ENCODE peak calls at places on chromosomes 3 and 15, in five cellular contexts. One of them, this sample, is unnamed.
A peak's percentile ranks its signal among the peaks of the same experiment; 100 is the strongest.

GRCh38 chr15:99486371-99487336 is 79.1 kb upstream of the MEF2A start:
- DNase-seq in H9: peak; percentile 51
- DNase-seq in neuronal stem cell: peak; percentile 15
- DNase-seq in mesenchymal stem cell: peak; percentile 84
- DNase-seq in H1: no peak
- DNase-seq in this sample: no peak

GRCh38 chr3:52606373-52607085 is 70.1 kb downstream of the UQCC5 start:
- DNase-seq in H9: no peak
- DNase-seq in neuronal stem cell: no peak
- DNase-seq in mesenchymal stem cell: peak; percentile 22
- DNase-seq in H1: no peak
- DNase-seq in this sample: peak; percentile 76

GRCh38 chr3:172776049-172776717 is 25.7 kb downstream of the ECT2 start:
- DNase-seq in H9: no peak
- DNase-seq in neuronal stem cell: no peak
- DNase-seq in mesenchymal stem cell: peak; percentile 48
- DNase-seq in H1: no peak
- DNase-seq in this sample: no peak

GRCh38 chr15:34973512-34973911 is 4.0 kb upstream of the AQR start:
- DNase-seq in H9: no peak
- DNase-seq in neuronal stem cell: no peak
- DNase-seq in mesenchymal stem cell: no peak
- DNase-seq in H1: no peak
- DNase-seq in this sample: no peak

GRCh38 chr15:86634146-86634545 is 554.5 kb downstream of the AGBL1 start:
- DNase-seq in H9: no peak
- DNase-seq in neuronal stem cell: no peak
- DNase-seq in mesenchymal stem cell: no peak
- DNase-seq in H1: no peak
- DNase-seq in this sample: no peak

GRCh38 chr15:44662478-44663409 is 718 bp downstream of the SPG11 start:
- DNase-seq in H9: peak; percentile 59
- DNase-seq in neuronal stem cell: no peak
- DNase-seq in mesenchymal stem cell: peak; percentile 72
- DNase-seq in H1: no peak
- DNase-seq in this sample: peak; percentile 56

GRCh38 chr3:14405886-14406238 is 3.5 kb downstream of the SLC6A6 start:
- DNase-seq in H9: no peak
- DNase-seq in neuronal stem cell: no peak
- DNase-seq in mesenchymal stem cell: no peak
- DNase-seq in H1: no peak
- DNase-seq in this sample: no peak

GRCh38 chr3:53109190-53109589 is 21.0 kb downstream of the RFT1 start:
- DNase-seq in H9: no peak
- DNase-seq in neuronal stem cell: no peak
- DNase-seq in mesenchymal stem cell: peak; percentile 6
- DNase-seq in H1: no peak
- DNase-seq in this sample: peak; percentile 82

GRCh38 chr15:35596261-35596660 is 50.3 kb upstream of the DPH6 start:
- DNase-seq in H9: no peak
- DNase-seq in neuronal stem cell: no peak
- DNase-seq in mesenchymal stem cell: peak; percentile 17
- DNase-seq in H1: no peak
- DNase-seq in this sample: no peak

GRCh38 chr3:64530434-64531049 is 157.3 kb downstream of the ADAMTS9 start:
- DNase-seq in H9: peak; percentile 69
- DNase-seq in neuronal stem cell: peak; percentile 63
- DNase-seq in mesenchymal stem cell: peak; percentile 61
- DNase-seq in H1: peak; percentile 13
- DNase-seq in this sample: peak; percentile 61

GRCh38 chr3:78540485-78540884 is 1227.3 kb downstream of the ROBO1 start:
- DNase-seq in H9: no peak
- DNase-seq in neuronal stem cell: no peak
- DNase-seq in mesenchymal stem cell: no peak
- DNase-seq in H1: no peak
- DNase-seq in this sample: no peak

GRCh38 chr3:106683931-106684330 is 693.3 kb upstream of the CCDC54 start:
- DNase-seq in H9: no peak
- DNase-seq in neuronal stem cell: no peak
- DNase-seq in mesenchymal stem cell: no peak
- DNase-seq in H1: no peak
- DNase-seq in this sample: no peak

GRCh38 chr3:42262525-42262924 is 3.5 kb downstream of the CCK start:
- DNase-seq in H9: no peak
- DNase-seq in neuronal stem cell: peak; percentile 65
- DNase-seq in mesenchymal stem cell: no peak
- DNase-seq in H1: no peak
- DNase-seq in this sample: peak; percentile 95

GRCh38 chr15:95323798-95324197 is 1006.7 kb upstream of the NR2F2 start:
- DNase-seq in H9: no peak
- DNase-seq in neuronal stem cell: no peak
- DNase-seq in mesenchymal stem cell: no peak
- DNase-seq in H1: no peak
- DNase-seq in this sample: no peak

GRCh38 chr3:37974121-37974927 is 16.3 kb upstream of the VILL start:
- DNase-seq in H9: peak; percentile 83
- DNase-seq in neuronal stem cell: peak; percentile 41
- DNase-seq in mesenchymal stem cell: peak; percentile 63
- DNase-seq in H1: no peak
- DNase-seq in this sample: peak; percentile 37

GRCh38 chr15:101723874-101724674 is at the start of gene TARS3:
- DNase-seq in H9: peak; percentile 95
- DNase-seq in neuronal stem cell: peak; percentile 91
- DNase-seq in mesenchymal stem cell: peak; percentile 90
- DNase-seq in H1: peak; percentile 57
- DNase-seq in this sample: peak; percentile 86

GRCh38 chr15:101727186-101727585 is 2.9 kb upstream of the TARS3 start:
- DNase-seq in H9: no peak
- DNase-seq in neuronal stem cell: no peak
- DNase-seq in mesenchymal stem cell: no peak
- DNase-seq in H1: no peak
- DNase-seq in this sample: no peak

GRCh38 chr15:101723161-101723873 is 956 bp downstream of the TARS3 start:
- DNase-seq in H9: no peak
- DNase-seq in neuronal stem cell: no peak
- DNase-seq in mesenchymal stem cell: peak; percentile 73
- DNase-seq in H1: no peak
- DNase-seq in this sample: no peak

GRCh38 chr15:101725073-101725472 is 800 bp upstream of the TARS3 start:
- DNase-seq in H9: no peak
- DNase-seq in neuronal stem cell: no peak
- DNase-seq in mesenchymal stem cell: no peak
- DNase-seq in H1: no peak
- DNase-seq in this sample: no peak

GRCh38 chr15:101724675-101725005 is 367 bp upstream of the TARS3 start:
- DNase-seq in H9: no peak
- DNase-seq in neuronal stem cell: no peak
- DNase-seq in mesenchymal stem cell: no peak
- DNase-seq in H1: no peak
- DNase-seq in this sample: no peak
- H2BK12ac ChIP-seq in H9: no peak overlapping the region
- H2BK12ac ChIP-seq in neuronal stem cell: no peak overlapping the region
- H2BK12ac ChIP-seq in mesenchymal stem cell: no peak overlapping the region
- H2BK12ac ChIP-seq in H1: no peak overlapping the region
- H2BK12ac ChIP-seq in this sample: no peak overlapping the region

GRCh38 chr3:188299713-188300112 is 145.8 kb downstream of the LPP start:
- DNase-seq in H9: no peak
- DNase-seq in neuronal stem cell: no peak
- DNase-seq in mesenchymal stem cell: peak; percentile 60
- DNase-seq in H1: no peak
- DNase-seq in this sample: no peak
- H2AK5ac ChIP-seq in H9: no peak overlapping the region
- H2AK5ac ChIP-seq in neuronal stem cell: no peak overlapping the region
- H2AK5ac ChIP-seq in mesenchymal stem cell: no peak overlapping the region
- H2AK5ac ChIP-seq in H1: no peak overlapping the region
- H2AK5ac ChIP-seq in this sample: no peak overlapping the region

GRCh38 chr3:74348421-74348820 is 266.0 kb downstream of the CNTN3 start:
- DNase-seq in H9: no peak
- DNase-seq in neuronal stem cell: no peak
- DNase-seq in mesenchymal stem cell: no peak
- DNase-seq in H1: no peak
- DNase-seq in this sample: no peak

GRCh38 chr3:74353039-74353438 is 261.4 kb downstream of the CNTN3 start:
- DNase-seq in H9: peak; percentile 28
- DNase-seq in neuronal stem cell: no peak
- DNase-seq in mesenchymal stem cell: no peak
- DNase-seq in H1: no peak
- DNase-seq in this sample: no peak

GRCh38 chr3:74352166-74352565 is 262.3 kb downstream of the CNTN3 start:
- DNase-seq in H9: no peak
- DNase-seq in neuronal stem cell: no peak
- DNase-seq in mesenchymal stem cell: no peak
- DNase-seq in H1: no peak
- DNase-seq in this sample: no peak

GRCh38 chr3:74349035-74349434 is 265.4 kb downstream of the CNTN3 start:
- DNase-seq in H9: no peak
- DNase-seq in neuronal stem cell: no peak
- DNase-seq in mesenchymal stem cell: no peak
- DNase-seq in H1: no peak
- DNase-seq in this sample: no peak

DNA sequence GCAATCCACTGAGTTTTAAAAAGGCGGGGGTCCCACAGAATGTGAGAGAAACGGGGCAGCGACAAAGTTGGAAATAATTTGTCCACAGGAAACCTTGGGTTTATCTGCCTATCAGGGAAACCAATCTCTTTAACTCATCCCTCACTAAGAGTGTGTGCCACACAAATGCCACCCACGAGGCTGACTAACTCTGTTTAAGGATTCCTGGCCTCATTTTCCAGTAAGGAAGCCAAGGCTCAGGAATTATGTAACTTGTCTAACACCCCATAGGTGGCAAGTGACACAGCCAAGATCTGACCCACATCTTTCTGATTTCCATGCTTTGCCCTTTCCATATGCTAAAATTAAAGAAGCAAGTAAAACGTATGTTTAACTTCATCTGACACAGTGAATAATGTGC is 263.2 kb downstream of the CNTN3 start:
- DNase-seq in H9: no peak
- DNase-seq in neuronal stem cell: no peak
- DNase-seq in mesenchymal stem cell: no peak
- DNase-seq in H1: no peak
- DNase-seq in this sample: no peak
- H2BK12ac ChIP-seq in H9: no peak overlapping the region
- H2BK12ac ChIP-seq in neuronal stem cell: no peak overlapping the region
- H2BK12ac ChIP-seq in mesenchymal stem cell: no peak overlapping the region
- H2BK12ac ChIP-seq in H1: no peak overlapping the region
- H2BK12ac ChIP-seq in this sample: no peak overlapping the region

GRCh38 chr15:88658070-88658965 is 19.5 kb downstream of the ISG20 start:
- DNase-seq in H9: no peak
- DNase-seq in neuronal stem cell: no peak
- DNase-seq in mesenchymal stem cell: no peak
- DNase-seq in H1: no peak
- DNase-seq in this sample: no peak

GRCh38 chr15:88656760-88657221 is 18.0 kb downstream of the ISG20 start:
- DNase-seq in H9: no peak
- DNase-seq in neuronal stem cell: no peak
- DNase-seq in mesenchymal stem cell: no peak
- DNase-seq in H1: no peak
- DNase-seq in this sample: no peak

GRCh38 chr15:88661041-88661765 is 22.4 kb downstream of the ISG20 start:
- DNase-seq in H9: no peak
- DNase-seq in neuronal stem cell: no peak
- DNase-seq in mesenchymal stem cell: no peak
- DNase-seq in H1: no peak
- DNase-seq in this sample: no peak

GRCh38 chr15:88657326-88658069 is 18.7 kb downstream of the ISG20 start:
- DNase-seq in H9: peak; percentile 64
- DNase-seq in neuronal stem cell: peak; percentile 42
- DNase-seq in mesenchymal stem cell: peak; percentile 29
- DNase-seq in H1: no peak
- DNase-seq in this sample: peak; percentile 64

GRCh38 chr15:88658972-88659931 is 20.4 kb downstream of the ISG20 start:
- DNase-seq in H9: no peak
- DNase-seq in neuronal stem cell: no peak
- DNase-seq in mesenchymal stem cell: no peak
- DNase-seq in H1: no peak
- DNase-seq in this sample: no peak
- H2AK5ac ChIP-seq in H9: no peak overlapping the region
- H2AK5ac ChIP-seq in neuronal stem cell: no peak overlapping the region
- H2AK5ac ChIP-seq in mesenchymal stem cell: no peak overlapping the region
- H2AK5ac ChIP-seq in H1: no peak overlapping the region
- H2AK5ac ChIP-seq in this sample: no peak overlapping the region

GRCh38 chr15:66008920-66009572 is 139.8 kb downstream of the RAB11A start:
- DNase-seq in H9: no peak
- DNase-seq in neuronal stem cell: no peak
- DNase-seq in mesenchymal stem cell: peak; percentile 7
- DNase-seq in H1: no peak
- DNase-seq in this sample: no peak

GRCh38 chr15:66006986-66007385 is 137.7 kb downstream of the RAB11A start:
- DNase-seq in H9: no peak
- DNase-seq in neuronal stem cell: no peak
- DNase-seq in mesenchymal stem cell: peak; percentile 6
- DNase-seq in H1: no peak
- DNase-seq in this sample: peak; percentile 48

GRCh38 chr15:66004618-66005262 is 135.4 kb downstream of the RAB11A start:
- DNase-seq in H9: no peak
- DNase-seq in neuronal stem cell: peak; percentile 58
- DNase-seq in mesenchymal stem cell: peak; percentile 43
- DNase-seq in H1: no peak
- DNase-seq in this sample: peak; percentile 56

GRCh38 chr15:66007663-66008262 is 138.5 kb downstream of the RAB11A start:
- DNase-seq in H9: no peak
- DNase-seq in neuronal stem cell: no peak
- DNase-seq in mesenchymal stem cell: no peak
- DNase-seq in H1: no peak
- DNase-seq in this sample: peak; percentile 15
- H2BK12ac ChIP-seq in H9: no peak overlapping the region
- H2BK12ac ChIP-seq in neuronal stem cell: no peak overlapping the region
- H2BK12ac ChIP-seq in mesenchymal stem cell: no peak overlapping the region
- H2BK12ac ChIP-seq in H1: no peak overlapping the region
- H2BK12ac ChIP-seq in this sample: no peak overlapping the region

This sample was measured in trophoblast cell.